ENCODE peak calls at places on chromosomes 13 and 19, in seven cellular contexts. X is H1, Q is upper lobe of left lung, G is testis, F is transverse colon, D is HCT116, V is K562. C is an unnamed sample.

GRCh38 chr13:40812724-40813445 is 23.5 kb downstream of the SLC25A15 start:
- DNase-seq in V (peak), F (no peak), D (no peak), Q (no peak), G (no peak), X (no peak), C (no peak)

GRCh38 chr13:27929868-27930267 is 10.1 kb downstream of the PDX1 start:
- DNase-seq in Q (no peak), D (no peak), F (no peak), V (no peak), G (no peak), X (no peak), C (no peak)

GRCh38 chr13:51770681-51771417 is 33.1 kb downstream of the DHRS12 start:
- DNase-seq in Q (no peak), F (no peak), V (no peak), X (no peak), G (no peak), D (no peak), C (no peak)

GRCh38 chr13:21043898-21044297 is 17.5 kb downstream of the LATS2 start:
- DNase-seq in F (no peak), Q (no peak), G (no peak), V (no peak), X (no peak), D (no peak), C (no peak)

GRCh38 chr19:38656171-38656981 is 8.9 kb downstream of the ACTN4 start:
- DNase-seq in V (no peak), Q (no peak), D (no peak), G (no peak), X (no peak), F (no peak), C (no peak)

GRCh38 chr13:106432636-106433035 is 102.8 kb downstream of the EFNB2 start:
- DNase-seq in F (no peak), D (peak), X (no peak), Q (no peak), V (no peak), G (no peak), C (no peak)

GRCh38 chr19:28847468-28847867 is 365.5 kb downstream of the UQCRFS1 start:
- DNase-seq in V (no peak), D (no peak), X (no peak), G (no peak), F (no peak), Q (no peak), C (no peak)

GRCh38 chr19:47047931-47048399 is 459 bp downstream of the TMEM160 start:
- DNase-seq in D (peak), X (peak), F (peak), Q (peak), V (peak), G (peak), C (peak)

GRCh38 chr13:64529874-64530485 is 2700.2 kb downstream of the PCDH9 start:
- DNase-seq in G (no peak), V (peak), D (peak), Q (no peak), F (no peak), X (peak), C (no peak)

GRCh38 chr13:27622881-27623280 is 1.2 kb downstream of the POLR1D start:
- DNase-seq in G (no peak), Q (no peak), V (no peak), D (no peak), F (no peak), X (no peak), C (no peak)

GRCh38 chr13:42378383-42378780 is 106.4 kb downstream of the AKAP11 start:
- DNase-seq in D (no peak), V (no peak), G (no peak), F (no peak), Q (no peak), X (no peak), C (no peak)
- TF ChIP-seq POLR2A in D (no peak), V (no peak), G (no peak), F (no peak), Q (no peak), X (no peak), C (no peak)

GRCh38 chr13:30308548-30308947 is 1.2 kb upstream of the KATNAL1 start:
- DNase-seq in G (no peak), F (no peak), X (no peak), V (peak), Q (peak), D (no peak), C (no peak)
- H3K4me3 ChIP-seq in G (no peak), F (no peak), X (no peak), V (peak), Q (no peak), D (no peak), C (no peak)

GRCh38 chr19:44774614-44775013 is 3.1 kb upstream of the CBLC start:
- DNase-seq in V (no peak), X (no peak), D (no peak), F (no peak), G (no peak), Q (no peak), C (no peak)

GRCh38 chr19:44775676-44776240 is 1.9 kb upstream of the CBLC start:
- DNase-seq in D (no peak), X (no peak), G (no peak), Q (no peak), F (no peak), V (no peak), C (no peak)

GRCh38 chr19:44779150-44779549 is 1.5 kb downstream of the CBLC start:
- DNase-seq in G (no peak), F (no peak), V (no peak), D (no peak), X (no peak), Q (no peak), C (no peak)

GRCh38 chr19:44776402-44777096 is 1.1 kb upstream of the CBLC start:
- DNase-seq in X (no peak), D (peak), G (no peak), F (peak), Q (peak), V (no peak), C (no peak)

DNA sequence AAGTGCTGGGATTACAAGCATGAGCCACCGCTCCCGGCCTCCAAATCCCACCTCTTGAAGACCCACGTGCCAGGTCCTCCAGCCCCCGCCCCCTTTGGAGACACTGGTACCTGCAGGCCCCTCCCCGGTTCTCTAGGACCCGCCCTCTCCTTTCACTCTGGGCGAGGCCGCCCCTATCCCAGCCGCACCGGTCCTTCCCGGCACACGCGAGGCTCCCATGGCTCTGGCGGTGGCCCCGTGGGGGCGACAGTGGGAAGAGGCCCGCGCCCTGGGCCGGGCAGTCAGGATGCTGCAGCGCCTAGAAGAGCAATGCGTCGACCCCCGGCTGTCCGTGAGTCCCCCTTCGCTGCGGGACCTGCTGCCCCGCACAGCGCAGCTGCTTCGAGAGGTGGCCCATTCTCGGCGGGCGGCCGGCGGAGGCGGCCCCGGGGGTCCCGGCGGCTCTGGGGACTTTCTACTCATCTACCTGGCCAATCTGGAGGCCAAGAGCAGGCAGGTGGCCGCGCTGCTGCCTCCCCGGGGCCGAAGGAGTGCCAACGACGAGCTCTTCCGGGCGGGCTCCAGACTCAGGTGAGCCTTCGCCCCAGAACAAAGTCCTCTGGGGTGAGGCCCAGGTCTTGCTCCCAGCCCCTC is at the start of gene CBLC:
- DNase-seq in X (peak), D (peak), G (peak), V (peak), Q (peak), F (peak), C (peak)
- TF ChIP-seq POLR2A in X (peak), D (peak), G (no peak), V (no peak), Q (no peak), F (peak), C (no peak)

GRCh38 chr19:41745761-41746160 is 9.6 kb upstream of the CEACAM6 start:
- DNase-seq in V (no peak), Q (no peak), D (no peak), G (no peak), X (no peak), F (no peak), C (no peak)

GRCh38 chr19:41746593-41747227 is 8.6 kb upstream of the CEACAM6 start:
- DNase-seq in X (no peak), D (peak), Q (peak), F (peak), V (peak), G (peak), C (no peak)

GRCh38 chr19:41748012-41748411 is 7.3 kb upstream of the CEACAM6 start:
- DNase-seq in Q (no peak), X (no peak), F (no peak), V (no peak), D (no peak), G (no peak), C (no peak)

GRCh38 chr19:41741244-41741554 is 14.1 kb upstream of the CEACAM6 start:
- DNase-seq in X (no peak), Q (no peak), G (no peak), V (no peak), F (no peak), D (no peak), C (no peak)

GRCh38 chr19:41744850-41745249 is 10.5 kb upstream of the CEACAM6 start:
- DNase-seq in D (no peak), X (no peak), G (no peak), V (no peak), Q (no peak), F (peak), C (no peak)
- H3K4me3 ChIP-seq in D (no peak), X (no peak), G (no peak), V (no peak), Q (no peak), F (no peak), C (no peak)

GRCh38 chr19:56131651-56132050 is 9.4 kb upstream of the ZNF444 start:
- DNase-seq in G (no peak), Q (no peak), D (no peak), X (no peak), F (no peak), V (no peak), C (no peak)

GRCh38 chr19:56132316-56132822 is 8.7 kb upstream of the ZNF444 start:
- DNase-seq in F (no peak), X (no peak), G (peak), D (no peak), V (no peak), Q (peak), C (no peak)

GRCh38 chr19:56124578-56124977 is 3.5 kb upstream of the ZNF787 start:
- DNase-seq in V (no peak), X (no peak), Q (no peak), D (no peak), F (no peak), G (no peak), C (no peak)

GRCh38 chr19:56125806-56126590 is 4.9 kb upstream of the ZNF787 start:
- DNase-seq in F (peak), D (no peak), Q (no peak), X (no peak), G (no peak), V (peak), C (no peak)

DNA sequence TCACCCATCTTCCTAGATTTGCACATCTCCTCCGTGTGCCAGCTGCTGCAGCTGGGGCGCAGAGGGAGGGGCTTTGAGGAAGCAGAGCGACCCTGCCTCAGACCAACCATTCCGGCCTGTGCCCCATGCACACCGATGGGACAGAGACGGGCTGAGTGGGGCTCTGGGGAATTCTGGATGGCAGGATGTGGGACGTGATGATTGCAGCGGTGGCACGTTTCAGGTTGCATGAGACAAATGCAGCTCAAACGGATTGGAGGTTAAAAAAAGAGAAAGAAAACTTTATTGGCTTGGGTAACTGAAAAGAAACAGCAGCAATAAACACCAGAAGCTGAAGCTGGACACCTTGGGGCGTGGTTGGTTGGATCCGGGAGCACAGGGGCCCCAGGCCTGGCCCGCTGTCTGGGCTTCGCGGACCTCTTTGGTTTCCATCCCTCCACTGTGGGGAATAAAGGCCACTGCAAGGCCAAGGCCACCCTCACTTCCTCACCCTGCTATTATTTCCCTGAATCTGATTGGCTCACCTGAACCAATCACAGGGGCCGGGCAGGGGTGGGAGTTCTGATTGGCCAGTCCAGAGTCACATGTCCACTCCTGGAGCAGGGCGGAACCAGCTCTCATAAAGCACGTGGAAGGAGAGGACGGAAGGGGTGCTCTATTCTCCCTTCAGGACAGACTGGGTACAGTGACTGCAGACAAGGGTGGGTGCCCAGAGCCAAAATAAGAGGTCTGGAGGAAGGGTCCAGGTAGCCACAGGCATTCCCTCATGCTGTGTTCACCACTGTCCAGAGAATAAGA is 6.1 kb upstream of the ZNF787 start:
- DNase-seq in D (no peak), Q (no peak), F (no peak), V (peak), G (peak), X (no peak), C (no peak)
- TF ChIP-seq POLR2A in D (no peak), Q (no peak), F (no peak), V (no peak), G (no peak), X (no peak), C (no peak)

DNA sequence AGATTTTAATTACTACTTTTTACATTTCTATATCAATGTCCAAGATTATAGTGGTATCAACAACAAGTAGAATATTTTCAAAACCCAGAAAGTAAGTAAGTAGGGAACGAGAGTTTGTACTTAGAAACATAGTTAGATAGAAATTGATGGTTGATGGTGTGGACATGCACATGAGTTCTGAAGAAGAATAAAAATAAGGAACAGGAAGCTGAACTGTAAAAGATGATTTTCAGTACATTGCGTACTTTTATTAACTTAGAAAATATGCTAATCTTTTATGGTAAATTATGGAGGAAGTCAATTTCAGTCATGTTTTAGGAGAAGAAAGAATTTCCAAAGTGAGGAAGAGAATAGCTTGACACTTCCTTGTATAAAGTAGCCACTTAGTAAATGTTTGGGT is 12.3 kb upstream of the GPR18 start:
- DNase-seq in X (no peak), Q (no peak), F (no peak), G (no peak), V (no peak), D (no peak), C (no peak)
- H3K4me3 ChIP-seq in X (no peak), Q (no peak), F (no peak), G (no peak), V (no peak), D (no peak), C (no peak)

GRCh38 chr19:45601524-45602522 is at the start of gene GPR4:
- DNase-seq in D (no peak), F (no peak), X (no peak), G (no peak), Q (no peak), V (no peak), C (no peak)
- TF ChIP-seq POLR2A in D (no peak), F (no peak), X (no peak), G (no peak), Q (no peak), V (no peak), C (no peak)

C was measured in ovary.